ENCODE peak calls at places on chromosomes 1 and 21, in ten cellular contexts. C is neural progenitor cell, V is cardiac muscle cell, E is Peyer's patch, K is uterus, U is HCT116, Y is left lung, T is dorsolateral prefrontal cortex, R is lung, D is stomach. B is an unnamed sample.

GRCh38 chr1:64623750-64624445 is 121.0 kb upstream of the RAVER2 start:
- DNase-seq in C (no peak), V (peak), E (no peak), K (no peak), U (no peak), Y (no peak), T (no peak), R (no peak), D (no peak), B (no peak)

GRCh38 chr1:9275567-9276034 is 17.1 kb upstream of the SPSB1 start:
- DNase-seq in C (no peak), V (peak), E (peak), K (no peak), U (peak), Y (peak), T (no peak), R (peak), D (peak), B (no peak)

GRCh38 chr1:16380868-16381267 is 13.8 kb downstream of the SZRD1 start:
- DNase-seq in C (no peak), V (no peak), E (no peak), K (no peak), U (no peak), Y (no peak), T (no peak), R (no peak), D (no peak), B (no peak)

GRCh38 chr1:24540906-24541710 is 14.8 kb upstream of the NCMAP start:
- DNase-seq in C (no peak), V (peak), E (peak), K (no peak), U (no peak), Y (no peak), T (no peak), R (peak), D (peak), B (no peak)

GRCh38 chr21:41069305-41069642 is 98.7 kb upstream of the BACE2 start:
- DNase-seq in C (no peak), V (no peak), E (no peak), K (no peak), U (no peak), Y (no peak), T (no peak), R (no peak), D (no peak), B (no peak)

GRCh38 chr1:177278626-177279390 is 108.0 kb downstream of the BRINP2 start:
- DNase-seq in C (no peak), V (peak), E (no peak), K (no peak), U (no peak), Y (peak), T (no peak), R (no peak), D (no peak), B (peak)

GRCh38 chr1:245378352-245379144 is 223.8 kb downstream of the KIF26B start:
- DNase-seq in C (no peak), V (no peak), E (no peak), K (no peak), U (no peak), Y (no peak), T (no peak), R (no peak), D (no peak), B (peak)

GRCh38 chr1:228158690-228159665 is 6.6 kb upstream of the IBA57 start:
- DNase-seq in C (no peak), V (no peak), E (no peak), K (no peak), U (no peak), Y (peak), T (no peak), R (no peak), D (no peak), B (no peak)

GRCh38 chr1:25771246-25772114 is 28.5 kb upstream of the SELENON start:
- DNase-seq in C (peak), V (no peak), E (peak), K (peak), U (no peak), Y (no peak), T (no peak), R (no peak), D (peak), B (peak)

GRCh38 chr1:221739677-221740025 is 2.2 kb downstream of the DUSP10 start:
- DNase-seq in C (no peak), V (no peak), E (no peak), K (no peak), U (no peak), Y (no peak), T (no peak), R (no peak), D (no peak), B (no peak)

GRCh38 chr1:42162181-42162580 is 2.4 kb downstream of the GUCA2A start:
- DNase-seq in C (no peak), V (no peak), E (no peak), K (no peak), U (no peak), Y (no peak), T (no peak), R (peak), D (no peak), B (no peak)

GRCh38 chr1:93705897-93706500 is 24.4 kb upstream of the BCAR3 start:
- DNase-seq in C (no peak), V (no peak), E (peak), K (no peak), U (no peak), Y (no peak), T (no peak), R (no peak), D (no peak), B (peak)

GRCh38 chr1:67342002-67342890 is 34.6 kb downstream of the IL12RB2 start:
- DNase-seq in C (peak), V (no peak), E (no peak), K (no peak), U (no peak), Y (no peak), T (no peak), R (no peak), D (no peak), B (peak)

GRCh38 chr1:63350320-63350719 is 17.1 kb upstream of the ALG6 start:
- DNase-seq in C (no peak), V (no peak), E (no peak), K (no peak), U (no peak), Y (no peak), T (no peak), R (no peak), D (no peak), B (no peak)

GRCh38 chr1:183011859-183012258 is 11.4 kb upstream of the LAMC1 start:
- DNase-seq in C (no peak), V (no peak), E (no peak), K (no peak), U (no peak), Y (no peak), T (no peak), R (no peak), D (no peak), B (no peak)

GRCh38 chr1:24920155-24920925 is 9.7 kb downstream of the RUNX3 start:
- DNase-seq in C (no peak), V (peak), E (no peak), K (peak), U (no peak), Y (no peak), T (no peak), R (no peak), D (no peak), B (no peak)

GRCh38 chr21:14259669-14260458 is 43.9 kb downstream of the RBM11 start:
- DNase-seq in C (peak), V (peak), E (no peak), K (no peak), U (peak), Y (no peak), T (no peak), R (no peak), D (no peak), B (no peak)

GRCh38 chr1:225608014-225608796 is 44.7 kb downstream of the ENAH start:
- DNase-seq in C (no peak), V (no peak), E (no peak), K (no peak), U (no peak), Y (no peak), T (no peak), R (no peak), D (no peak), B (peak)
- H3K27ac ChIP-seq in C (peak), V (no peak), E (no peak), K (peak), U (no peak), Y (no peak), T (no peak), R (no peak), D (peak), B (no peak)

GRCh38 chr1:19363526-19364152 is 51.5 kb downstream of the SLC66A1 start:
- DNase-seq in C (no peak), V (no peak), E (no peak), K (no peak), U (no peak), Y (no peak), T (no peak), R (no peak), D (no peak), B (no peak)
- TF ChIP-seq CTCF in C (no peak), V (no peak), E (no peak), K (no peak), U (no peak), Y (no peak), T (no peak), R (no peak), D (no peak), B (no peak)

GRCh38 chr1:172473842-172474241 is 30.0 kb upstream of the PIGC start:
- DNase-seq in C (no peak), V (no peak), E (no peak), K (no peak), U (no peak), Y (no peak), T (no peak), R (no peak), D (no peak), B (no peak)

GRCh38 chr1:172477741-172478140 is 33.9 kb upstream of the PIGC start:
- DNase-seq in C (no peak), V (no peak), E (no peak), K (no peak), U (no peak), Y (no peak), T (no peak), R (no peak), D (no peak), B (no peak)

GRCh38 chr1:172478485-172478884 is 34.6 kb upstream of the PIGC start:
- DNase-seq in C (no peak), V (peak), E (no peak), K (no peak), U (no peak), Y (no peak), T (no peak), R (no peak), D (no peak), B (no peak)

GRCh38 chr1:172477216-172477615 is 33.3 kb upstream of the PIGC start:
- DNase-seq in C (no peak), V (no peak), E (no peak), K (no peak), U (no peak), Y (no peak), T (no peak), R (no peak), D (no peak), B (no peak)

GRCh38 chr1:172476218-172476811 is 32.4 kb upstream of the PIGC start:
- DNase-seq in C (no peak), V (no peak), E (no peak), K (no peak), U (peak), Y (no peak), T (no peak), R (no peak), D (no peak), B (peak)
- H3K27ac ChIP-seq in C (no peak), V (peak), E (no peak), K (no peak), U (peak), Y (no peak), T (no peak), R (no peak), D (no peak), B (no peak)

DNA sequence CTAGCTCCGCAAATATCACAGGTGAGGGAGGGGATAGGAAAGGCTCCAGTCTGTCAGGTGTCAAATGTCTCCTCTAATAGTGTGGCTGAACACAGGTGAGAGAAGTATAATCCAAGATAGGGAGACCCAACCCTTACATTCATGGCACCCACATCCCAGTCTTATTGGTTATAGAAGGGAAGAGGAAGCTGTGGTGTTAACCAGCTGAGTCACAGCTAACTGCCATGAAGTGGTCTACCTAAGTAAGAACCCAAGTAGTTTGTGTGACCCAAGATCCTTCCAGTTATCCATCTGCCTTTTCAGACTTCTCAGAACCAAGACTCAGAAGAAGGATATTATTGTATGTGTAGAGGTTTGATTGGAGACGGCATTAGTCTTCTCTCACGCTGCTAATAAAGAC is 37.1 kb downstream of the DDAH1 start:
- DNase-seq in C (no peak), V (no peak), E (no peak), K (no peak), U (no peak), Y (no peak), T (no peak), R (no peak), D (no peak), B (no peak)
- TF ChIP-seq CTCF in C (no peak), V (no peak), E (no peak), K (no peak), U (no peak), Y (no peak), T (no peak), R (no peak), D (no peak), B (no peak)

DNA sequence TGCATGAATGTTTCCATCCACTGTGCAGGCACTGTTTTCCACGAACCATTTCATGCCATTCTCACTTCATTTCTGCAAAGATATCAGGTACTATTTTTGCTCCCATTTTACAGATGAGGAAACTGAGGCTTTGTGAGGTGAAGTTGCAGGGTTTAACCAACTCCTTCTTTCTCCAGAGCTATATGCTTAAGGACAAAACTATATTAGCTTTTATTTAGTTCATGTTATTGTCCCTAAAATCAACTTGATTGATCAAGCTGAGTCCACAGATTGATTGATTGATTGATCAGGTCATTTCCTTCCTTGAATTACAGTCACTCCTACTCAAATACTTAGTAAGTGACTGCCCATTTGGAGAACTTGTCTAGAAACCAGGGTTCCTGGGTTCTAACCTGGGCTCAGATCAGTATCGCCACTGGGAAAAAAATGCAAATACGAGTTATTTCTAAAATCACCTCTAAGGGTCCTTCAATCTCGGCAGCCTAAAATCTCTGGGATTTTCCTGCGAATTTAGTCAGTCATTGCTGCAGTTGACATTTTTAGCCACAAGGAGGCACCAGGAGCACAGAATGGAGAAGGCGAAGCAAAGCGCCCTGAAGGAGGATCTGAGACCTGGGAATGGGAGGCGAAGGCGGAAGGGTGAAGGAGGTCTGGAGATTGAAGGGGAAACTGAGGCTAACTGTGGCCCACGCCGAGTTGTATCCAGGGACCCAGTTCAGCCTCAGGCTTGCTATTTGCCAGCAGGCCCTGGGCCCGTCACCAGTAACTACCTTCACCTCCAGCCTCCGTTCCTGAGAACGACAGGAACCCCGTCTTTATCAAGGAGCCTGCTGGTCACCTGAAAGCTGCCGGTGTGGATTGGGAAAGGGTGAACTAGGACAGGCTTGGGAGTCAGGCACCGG is 14.3 kb upstream of the MUL1 start:
- DNase-seq in C (peak), V (peak), E (peak), K (peak), U (peak), Y (no peak), T (peak), R (peak), D (peak), B (peak)
- H3K27ac ChIP-seq in C (no peak), V (no peak), E (no peak), K (no peak), U (no peak), Y (no peak), T (no peak), R (no peak), D (no peak), B (no peak)

B was measured in endodermal cell.